ENCODE peak calls at places on chromosomes 1 and 21, in nine cellular contexts. E is breast epithelium, B is stomach, Z is H1, W is HepG2, M is prostate gland, T is HCT116, G is spleen, K is transverse colon. X is an unnamed sample. For H3K27me3, the result is how much of the 10 kb centered on the place peaks cover.

GRCh38 chr1:151512326-151512725 is 1.1 kb downstream of the CGN start:
- DNase-seq in E (no peak), B (no peak), Z (no peak), W (no peak), M (no peak), T (no peak), G (no peak), K (no peak), X (no peak)

GRCh38 chr1:218330043-218330623 is 15.0 kb upstream of the TGFB2 start:
- DNase-seq in E (no peak), B (no peak), Z (no peak), W (peak), M (no peak), T (peak), G (no peak), K (no peak), X (no peak)

GRCh38 chr1:19696820-19697219 is 32.1 kb downstream of the HTR6 start:
- DNase-seq in E (no peak), B (no peak), Z (no peak), W (no peak), M (no peak), T (no peak), G (no peak), K (no peak), X (no peak)

GRCh38 chr1:56696663-56697062 is 51.5 kb downstream of the PRKAA2 start:
- DNase-seq in E (no peak), B (no peak), Z (no peak), W (no peak), M (no peak), T (no peak), G (no peak), K (no peak), X (no peak)

GRCh38 chr1:163170331-163170730 is 32.4 kb downstream of the RGS5 start:
- DNase-seq in E (no peak), B (no peak), Z (no peak), W (no peak), M (no peak), T (no peak), G (no peak), K (no peak), X (no peak)

GRCh38 chr1:209688746-209689234 is 13.6 kb downstream of the G0S2 start:
- DNase-seq in E (no peak), B (no peak), Z (no peak), W (no peak), M (no peak), T (no peak), G (no peak), K (no peak), X (no peak)

GRCh38 chr21:28793043-28793442 is 199.6 kb downstream of the LTN1 start:
- DNase-seq in E (no peak), B (no peak), Z (no peak), W (no peak), M (no peak), T (no peak), G (no peak), K (no peak), X (no peak)

GRCh38 chr1:46535063-46535462 is 16.4 kb downstream of the KNCN start:
- DNase-seq in E (no peak), B (peak), Z (no peak), W (peak), M (no peak), T (peak), G (no peak), K (peak), X (no peak)

GRCh38 chr1:87696483-87696882 is 367.8 kb downstream of the LMO4 start:
- DNase-seq in E (no peak), B (no peak), Z (no peak), W (no peak), M (no peak), T (no peak), G (no peak), K (no peak), X (no peak)

GRCh38 chr21:31395268-31395667 is 51.2 kb upstream of the TIAM1 start:
- DNase-seq in E (no peak), B (no peak), Z (no peak), W (no peak), M (no peak), T (no peak), G (no peak), K (no peak), X (no peak)

GRCh38 chr1:13828454-13829151 is 128.6 kb downstream of the PRDM2 start:
- DNase-seq in E (peak), B (peak), Z (peak), W (peak), M (no peak), T (peak), G (peak), K (peak), X (peak)

GRCh38 chr1:151711940-151712339 is 4.7 kb downstream of the CELF3 start:
- DNase-seq in E (no peak), B (no peak), Z (no peak), W (no peak), M (no peak), T (no peak), G (no peak), K (no peak), X (no peak)

GRCh38 chr1:235938714-235939487 is 72.2 kb upstream of the LYST start:
- DNase-seq in E (no peak), B (no peak), Z (no peak), W (no peak), M (no peak), T (no peak), G (no peak), K (no peak), X (no peak)

GRCh38 chr21:45596704-45597318 is 46.7 kb upstream of the PCBP3 start:
- DNase-seq in E (peak), B (peak), Z (peak), W (peak), M (peak), T (peak), G (peak), K (peak), X (no peak)

GRCh38 chr1:206794294-206794908 is 22.1 kb upstream of the IL10 start:
- DNase-seq in E (no peak), B (no peak), Z (no peak), W (no peak), M (no peak), T (no peak), G (no peak), K (no peak), X (no peak)

GRCh38 chr1:172343246-172344099 is 77.0 kb upstream of the C1orf105 start:
- DNase-seq in E (no peak), B (no peak), Z (no peak), W (no peak), M (no peak), T (no peak), G (no peak), K (no peak), X (no peak)

GRCh38 chr1:230080834-230081233 is 13.8 kb downstream of the GALNT2 start:
- DNase-seq in E (no peak), B (no peak), Z (peak), W (no peak), M (no peak), T (no peak), G (no peak), K (no peak), X (peak)

GRCh38 chr21:43884012-43884860 is 19.2 kb downstream of the AGPAT3 start:
- DNase-seq in E (no peak), B (peak), Z (no peak), W (peak), M (no peak), T (peak), G (peak), K (peak), X (no peak)
- TF ChIP-seq POLR2A in E (no peak), B (no peak), Z (no peak), W (no peak), M (no peak), T (no peak), G (no peak), K (no peak), X (no peak)

GRCh38 chr1:24954631-24955030 is 24.6 kb upstream of the RUNX3 start:
- DNase-seq in E (no peak), B (no peak), Z (no peak), W (no peak), M (no peak), T (no peak), G (peak), K (no peak), X (no peak)

GRCh38 chr1:24951337-24951736 is 21.3 kb upstream of the RUNX3 start:
- DNase-seq in E (no peak), B (no peak), Z (no peak), W (no peak), M (no peak), T (no peak), G (peak), K (no peak), X (no peak)

GRCh38 chr1:24951810-24952412 is 21.8 kb upstream of the RUNX3 start:
- DNase-seq in E (no peak), B (no peak), Z (no peak), W (no peak), M (no peak), T (no peak), G (no peak), K (no peak), X (no peak)

GRCh38 chr1:24954022-24954421 is 23.9 kb upstream of the RUNX3 start:
- DNase-seq in E (no peak), B (no peak), Z (no peak), W (no peak), M (no peak), T (no peak), G (peak), K (no peak), X (no peak)

DNA sequence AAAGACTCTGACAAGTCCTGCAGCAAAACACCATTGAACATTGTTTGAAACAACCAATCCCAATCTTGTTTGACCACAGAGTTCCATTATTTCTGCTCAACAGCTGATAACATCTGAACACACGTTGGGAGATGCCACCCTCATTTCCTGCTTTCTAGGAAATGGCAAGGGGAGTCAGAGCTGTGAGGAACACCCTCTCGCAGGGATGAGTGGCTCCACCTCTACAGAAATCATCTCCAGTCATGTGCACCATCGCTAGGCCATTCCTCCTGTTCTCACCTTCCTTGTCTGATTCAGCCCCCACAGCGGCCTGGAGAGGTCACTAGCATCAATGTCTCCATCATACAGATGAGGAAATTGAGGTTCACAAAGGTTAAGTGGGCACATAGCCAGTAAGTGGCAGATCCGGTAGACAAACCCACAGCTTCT is 22.4 kb upstream of the RUNX3 start:
- DNase-seq in E (no peak), B (no peak), Z (no peak), W (no peak), M (no peak), T (no peak), G (peak), K (no peak), X (no peak)
- TF ChIP-seq POLR2AphosphoS5 in E (no peak), B (no peak), Z (no peak), W (no peak), M (no peak), T (no peak), G (peak), K (no peak), X (no peak)

GRCh38 chr1:65002508-65003315 is 36.4 kb upstream of the JAK1 start:
- DNase-seq in E (peak), B (peak), Z (peak), W (no peak), M (peak), T (peak), G (peak), K (peak), X (peak)
- H3K27me3 ChIP-seq in E (under half), B (under half), Z (under half), W (under half), M (under half), T (under half), G (under half), K (under half), X (under half)

GRCh38 chr1:28518000-28518744 is 12.3 kb downstream of the RCC1 start:
- DNase-seq in E (peak), B (peak), Z (peak), W (peak), M (peak), T (no peak), G (peak), K (peak), X (no peak)
- TF ChIP-seq POLR2A in E (peak), B (no peak), Z (peak), W (peak), M (peak), T (peak), G (no peak), K (peak), X (no peak)

GRCh38 chr1:12595839-12596821 is 21.9 kb downstream of the DHRS3 start:
- DNase-seq in E (peak), B (peak), Z (peak), W (no peak), M (peak), T (no peak), G (peak), K (peak), X (peak)
- TF ChIP-seq POLR2AphosphoS5 in E (peak), B (peak), Z (no peak), W (no peak), M (peak), T (peak), G (peak), K (peak), X (peak)

GRCh38 chr1:25614466-25615171 is 2.0 kb upstream of the MAN1C1 start:
- DNase-seq in E (no peak), B (no peak), Z (peak), W (no peak), M (no peak), T (no peak), G (no peak), K (no peak), X (no peak)
- H3K27me3 ChIP-seq in E (under half), B (under half), Z (under half), W (under half), M (under half), T (under half), G (under half), K (under half), X (under half)